ENCODE peak calls at places on chromosomes 7 and 10, in eight cellular contexts. One of them, this sample, is unnamed.

GRCh38 chr10:67790534-67791408 is 47.2 kb downstream of the DNAJC12 start:
- DNase-seq in body of pancreas: no peak
- DNase-seq in right lobe of liver: no peak
- DNase-seq in IMR-90: peak
- DNase-seq in adrenal gland: no peak
- DNase-seq in uterus: no peak
- DNase-seq in A549: no peak
- DNase-seq in endothelial cell of umbilical vein: no peak
- DNase-seq in this sample: no peak

GRCh38 chr7:132930881-132931280 is 151.0 kb downstream of the CHCHD3 start:
- DNase-seq in uterus: no peak
- DNase-seq in body of pancreas: no peak
- DNase-seq in endothelial cell of umbilical vein: peak
- DNase-seq in adrenal gland: no peak
- DNase-seq in right lobe of liver: no peak
- DNase-seq in IMR-90: peak
- DNase-seq in A549: no peak
- DNase-seq in this sample: no peak

GRCh38 chr7:70243443-70243842 is 645.2 kb downstream of the AUTS2 start:
- DNase-seq in adrenal gland: no peak
- DNase-seq in uterus: no peak
- DNase-seq in IMR-90: no peak
- DNase-seq in endothelial cell of umbilical vein: no peak
- DNase-seq in body of pancreas: no peak
- DNase-seq in A549: no peak
- DNase-seq in right lobe of liver: no peak
- DNase-seq in this sample: no peak

GRCh38 chr10:35448687-35449662 is 112.7 kb downstream of the CCNY start:
- DNase-seq in endothelial cell of umbilical vein: peak
- DNase-seq in IMR-90: no peak
- DNase-seq in adrenal gland: peak
- DNase-seq in right lobe of liver: no peak
- DNase-seq in uterus: no peak
- DNase-seq in body of pancreas: peak
- DNase-seq in A549: no peak
- DNase-seq in this sample: no peak

GRCh38 chr10:24384954-24385353 is 176.0 kb downstream of the KIAA1217 start:
- DNase-seq in IMR-90: no peak
- DNase-seq in adrenal gland: peak
- DNase-seq in body of pancreas: no peak
- DNase-seq in A549: no peak
- DNase-seq in endothelial cell of umbilical vein: no peak
- DNase-seq in right lobe of liver: no peak
- DNase-seq in uterus: no peak
- DNase-seq in this sample: no peak

GRCh38 chr7:115128163-115128562 is 206.3 kb downstream of the MDFIC start:
- DNase-seq in endothelial cell of umbilical vein: no peak
- DNase-seq in IMR-90: no peak
- DNase-seq in A549: no peak
- DNase-seq in body of pancreas: no peak
- DNase-seq in uterus: no peak
- DNase-seq in right lobe of liver: no peak
- DNase-seq in adrenal gland: no peak
- DNase-seq in this sample: no peak

GRCh38 chr10:32333849-32334248 is 13.1 kb downstream of the EPC1 start:
- DNase-seq in adrenal gland: no peak
- DNase-seq in body of pancreas: no peak
- DNase-seq in uterus: no peak
- DNase-seq in A549: no peak
- DNase-seq in right lobe of liver: no peak
- DNase-seq in IMR-90: no peak
- DNase-seq in endothelial cell of umbilical vein: no peak
- DNase-seq in this sample: no peak

GRCh38 chr10:52609071-52609470 is 163.5 kb downstream of the MBL2 start:
- DNase-seq in endothelial cell of umbilical vein: no peak
- DNase-seq in IMR-90: peak
- DNase-seq in body of pancreas: no peak
- DNase-seq in A549: no peak
- DNase-seq in adrenal gland: no peak
- DNase-seq in right lobe of liver: no peak
- DNase-seq in uterus: no peak
- DNase-seq in this sample: no peak

GRCh38 chr10:42979181-42979580 is 97.7 kb upstream of the RET start:
- DNase-seq in body of pancreas: peak
- DNase-seq in uterus: no peak
- DNase-seq in endothelial cell of umbilical vein: no peak
- DNase-seq in adrenal gland: no peak
- DNase-seq in A549: no peak
- DNase-seq in right lobe of liver: peak
- DNase-seq in IMR-90: no peak
- DNase-seq in this sample: no peak

GRCh38 chr10:68106656-68107055 is 2.6 kb upstream of the MYPN start:
- DNase-seq in IMR-90: peak
- DNase-seq in endothelial cell of umbilical vein: no peak
- DNase-seq in right lobe of liver: no peak
- DNase-seq in adrenal gland: no peak
- DNase-seq in body of pancreas: no peak
- DNase-seq in A549: no peak
- DNase-seq in uterus: no peak
- DNase-seq in this sample: no peak

GRCh38 chr7:48274662-48275061 is 103.4 kb downstream of the ABCA13 start:
- DNase-seq in uterus: no peak
- DNase-seq in adrenal gland: no peak
- DNase-seq in body of pancreas: no peak
- DNase-seq in A549: no peak
- DNase-seq in right lobe of liver: no peak
- DNase-seq in IMR-90: peak
- DNase-seq in endothelial cell of umbilical vein: peak
- DNase-seq in this sample: no peak

GRCh38 chr7:13990319-13990983 is 985 bp upstream of the ETV1 start:
- DNase-seq in uterus: peak
- DNase-seq in IMR-90: peak
- DNase-seq in A549: peak
- DNase-seq in right lobe of liver: peak
- DNase-seq in adrenal gland: peak
- DNase-seq in body of pancreas: peak
- DNase-seq in endothelial cell of umbilical vein: peak
- DNase-seq in this sample: peak

GRCh38 chr7:37327288-37327687 is 121.4 kb downstream of the ELMO1 start:
- DNase-seq in body of pancreas: no peak
- DNase-seq in endothelial cell of umbilical vein: no peak
- DNase-seq in IMR-90: no peak
- DNase-seq in A549: no peak
- DNase-seq in uterus: no peak
- DNase-seq in right lobe of liver: no peak
- DNase-seq in adrenal gland: no peak
- DNase-seq in this sample: no peak
- TF ChIP-seq POLR2A in body of pancreas: no peak
- TF ChIP-seq POLR2A in endothelial cell of umbilical vein: no peak
- TF ChIP-seq POLR2A in IMR-90: no peak
- TF ChIP-seq POLR2A in A549: no peak
- TF ChIP-seq POLR2A in uterus: no peak
- TF ChIP-seq POLR2A in right lobe of liver: no peak
- TF ChIP-seq POLR2A in adrenal gland: no peak
- TF ChIP-seq POLR2A in this sample: no peak

GRCh38 chr7:107961399-107961798 is 41.6 kb downstream of the LAMB1 start:
- DNase-seq in A549: no peak
- DNase-seq in right lobe of liver: peak
- DNase-seq in adrenal gland: peak
- DNase-seq in body of pancreas: peak
- DNase-seq in IMR-90: no peak
- DNase-seq in endothelial cell of umbilical vein: no peak
- DNase-seq in uterus: peak
- DNase-seq in this sample: no peak
- TF ChIP-seq POLR2A in A549: no peak
- TF ChIP-seq POLR2A in right lobe of liver: no peak
- TF ChIP-seq POLR2A in adrenal gland: no peak
- TF ChIP-seq POLR2A in body of pancreas: no peak
- TF ChIP-seq POLR2A in IMR-90: no peak
- TF ChIP-seq POLR2A in endothelial cell of umbilical vein: peak
- TF ChIP-seq POLR2A in uterus: no peak
- TF ChIP-seq POLR2A in this sample: no peak

GRCh38 chr10:97442277-97442676 is 3.5 kb downstream of the EXOSC1 start:
- DNase-seq in A549: no peak
- DNase-seq in right lobe of liver: no peak
- DNase-seq in adrenal gland: no peak
- DNase-seq in body of pancreas: no peak
- DNase-seq in uterus: no peak
- DNase-seq in IMR-90: no peak
- DNase-seq in endothelial cell of umbilical vein: no peak
- DNase-seq in this sample: no peak

GRCh38 chr10:97450828-97451227 is 4.9 kb downstream of the ZDHHC16 start:
- DNase-seq in body of pancreas: no peak
- DNase-seq in right lobe of liver: no peak
- DNase-seq in uterus: no peak
- DNase-seq in adrenal gland: no peak
- DNase-seq in endothelial cell of umbilical vein: no peak
- DNase-seq in A549: no peak
- DNase-seq in IMR-90: no peak
- DNase-seq in this sample: no peak

GRCh38 chr10:97444212-97444611 is 1.6 kb downstream of the EXOSC1 start:
- DNase-seq in endothelial cell of umbilical vein: no peak
- DNase-seq in IMR-90: no peak
- DNase-seq in body of pancreas: no peak
- DNase-seq in adrenal gland: no peak
- DNase-seq in right lobe of liver: no peak
- DNase-seq in uterus: no peak
- DNase-seq in A549: no peak
- DNase-seq in this sample: no peak

GRCh38 chr10:97445357-97445721 is 467 bp downstream of the EXOSC1 start:
- DNase-seq in right lobe of liver: no peak
- DNase-seq in uterus: no peak
- DNase-seq in adrenal gland: no peak
- DNase-seq in A549: no peak
- DNase-seq in body of pancreas: no peak
- DNase-seq in IMR-90: no peak
- DNase-seq in endothelial cell of umbilical vein: no peak
- DNase-seq in this sample: no peak

DNA sequence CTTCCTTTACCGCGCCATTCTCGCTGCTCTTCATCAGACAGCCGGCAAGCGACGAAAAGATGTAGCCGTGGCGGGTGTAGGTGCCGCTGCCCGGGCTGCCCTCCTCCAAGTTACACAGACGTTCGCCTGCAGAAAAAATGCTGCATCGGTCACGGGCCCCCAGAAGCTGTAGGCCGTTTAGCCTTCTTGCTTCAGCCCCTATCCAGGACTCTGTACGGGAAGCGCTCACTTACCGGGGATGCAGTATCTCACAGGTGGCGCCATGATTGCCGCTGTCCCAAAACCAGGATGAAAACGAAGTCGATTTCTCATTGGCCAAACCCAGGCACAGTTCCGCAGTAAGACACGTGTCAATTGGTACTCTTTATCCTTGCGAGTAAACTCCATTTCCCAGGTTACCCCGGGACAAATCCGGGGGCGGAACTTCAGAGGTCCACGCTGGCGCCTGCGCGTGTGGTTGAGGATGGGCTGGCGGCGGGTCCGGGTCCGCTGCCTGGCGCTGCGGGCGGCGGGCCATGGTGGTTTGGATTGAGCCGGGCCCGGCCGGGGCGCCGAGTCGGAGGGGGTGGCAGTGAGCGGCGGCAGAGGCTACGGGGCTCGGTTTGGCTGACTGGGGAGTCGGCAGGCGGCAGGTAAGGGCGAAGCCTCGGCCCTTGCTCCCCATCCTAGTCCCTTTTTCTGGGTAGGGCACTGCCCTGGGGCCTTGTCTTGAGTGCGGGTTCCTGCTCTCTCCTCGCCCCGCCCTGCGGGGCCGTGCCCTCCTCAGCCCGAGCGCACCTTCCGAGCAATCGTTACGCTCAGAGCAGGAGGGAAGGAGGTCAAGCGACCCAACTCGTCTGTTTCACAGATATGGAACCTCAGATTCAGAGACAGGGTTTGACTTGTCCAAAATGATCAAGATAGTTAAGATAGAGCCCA is at the start of the genes EXOSC1 and ZDHHC16:
- DNase-seq in uterus: peak
- DNase-seq in body of pancreas: peak
- DNase-seq in adrenal gland: peak
- DNase-seq in A549: peak
- DNase-seq in IMR-90: peak
- DNase-seq in endothelial cell of umbilical vein: peak
- DNase-seq in right lobe of liver: peak
- DNase-seq in this sample: peak
- TF ChIP-seq POLR2A in uterus: peak
- TF ChIP-seq POLR2A in body of pancreas: no peak
- TF ChIP-seq POLR2A in adrenal gland: peak
- TF ChIP-seq POLR2A in A549: peak
- TF ChIP-seq POLR2A in IMR-90: peak
- TF ChIP-seq POLR2A in endothelial cell of umbilical vein: peak
- TF ChIP-seq POLR2A in right lobe of liver: peak
- TF ChIP-seq POLR2A in this sample: peak

GRCh38 chr10:37975407-37975991 is 948 bp downstream of the ZNF25 start:
- DNase-seq in right lobe of liver: no peak
- DNase-seq in uterus: no peak
- DNase-seq in endothelial cell of umbilical vein: no peak
- DNase-seq in IMR-90: peak
- DNase-seq in adrenal gland: no peak
- DNase-seq in A549: peak
- DNase-seq in body of pancreas: no peak
- DNase-seq in this sample: no peak

GRCh38 chr10:37972396-37972795 is 4.1 kb downstream of the ZNF25 start:
- DNase-seq in endothelial cell of umbilical vein: no peak
- DNase-seq in IMR-90: no peak
- DNase-seq in A549: no peak
- DNase-seq in right lobe of liver: no peak
- DNase-seq in adrenal gland: no peak
- DNase-seq in uterus: no peak
- DNase-seq in body of pancreas: no peak
- DNase-seq in this sample: no peak

GRCh38 chr10:37976880-37977203 is 395 bp upstream of the ZNF25 start:
- DNase-seq in right lobe of liver: no peak
- DNase-seq in body of pancreas: no peak
- DNase-seq in IMR-90: no peak
- DNase-seq in A549: no peak
- DNase-seq in adrenal gland: no peak
- DNase-seq in endothelial cell of umbilical vein: no peak
- DNase-seq in uterus: no peak
- DNase-seq in this sample: no peak

DNA sequence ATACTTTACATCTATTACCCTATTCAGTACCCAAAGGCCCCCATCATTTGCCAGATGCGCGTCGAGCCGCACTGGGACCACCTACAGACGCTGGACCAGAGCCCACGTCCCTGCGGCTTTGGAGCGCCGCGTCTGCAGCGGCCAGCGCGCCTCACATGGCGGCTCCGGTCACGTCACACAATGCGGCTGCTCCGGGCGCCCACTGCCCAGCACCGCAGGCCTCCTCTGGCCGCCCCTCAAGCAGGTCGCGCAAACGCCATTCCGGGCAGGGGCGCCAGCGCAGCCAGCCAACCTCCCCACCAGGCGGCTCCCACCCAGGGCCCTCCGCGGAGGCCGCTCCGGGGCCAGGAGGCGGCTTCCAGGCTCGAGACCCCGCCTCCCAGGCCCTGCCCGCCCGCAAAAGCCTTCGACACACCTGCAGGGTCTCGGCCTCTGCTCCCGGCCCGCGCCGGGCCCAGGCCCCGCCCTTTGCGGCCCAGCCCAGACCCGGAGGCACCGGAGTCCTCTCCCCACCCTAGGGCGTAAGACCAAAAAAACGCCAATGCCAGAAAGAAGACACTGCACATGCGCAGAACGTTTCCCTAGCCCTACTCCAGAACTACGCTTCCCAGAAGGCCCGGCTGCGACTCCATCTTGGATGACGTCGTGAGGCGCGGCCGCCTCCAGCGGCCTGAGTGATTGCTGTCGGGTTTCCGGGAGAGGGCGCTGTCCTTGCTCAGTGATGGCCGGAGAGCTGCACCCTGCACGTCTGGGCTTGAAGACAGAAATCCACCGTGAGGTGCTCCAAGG is at the start of gene ZNF25:
- DNase-seq in adrenal gland: peak
- DNase-seq in uterus: peak
- DNase-seq in endothelial cell of umbilical vein: peak
- DNase-seq in A549: peak
- DNase-seq in right lobe of liver: peak
- DNase-seq in IMR-90: peak
- DNase-seq in body of pancreas: peak
- DNase-seq in this sample: peak
- TF ChIP-seq POLR2A in adrenal gland: peak
- TF ChIP-seq POLR2A in uterus: peak
- TF ChIP-seq POLR2A in endothelial cell of umbilical vein: peak
- TF ChIP-seq POLR2A in A549: peak
- TF ChIP-seq POLR2A in right lobe of liver: peak
- TF ChIP-seq POLR2A in IMR-90: peak
- TF ChIP-seq POLR2A in body of pancreas: peak
- TF ChIP-seq POLR2A in this sample: peak